ENCODE peak calls at places on chromosome 17, in four cellular contexts. Q is PC-3, N is uterus, B is fibroblast of lung. I is an unnamed sample.

GRCh38 chr17:64499805-64500486 is 3.1 kb upstream of the POLG2 start:
- DNase-seq in Q (peak), N (no peak), B (peak), I (no peak)

GRCh38 chr17:15947331-15947730 is 2.4 kb downstream of the ADORA2B start:
- DNase-seq in Q (peak), N (no peak), B (peak), I (no peak)

GRCh38 chr17:74833501-74834361 is 26.0 kb downstream of the GRIN2C start:
- DNase-seq in Q (peak), N (no peak), B (peak), I (no peak)

GRCh38 chr17:75267146-75267402 is 4.0 kb downstream of the MIF4GD start:
- DNase-seq in Q (no peak), N (no peak), B (no peak), I (no peak)

GRCh38 chr17:82984751-82985435 is 94.5 kb upstream of the METRNL start:
- DNase-seq in Q (peak), N (no peak), B (peak), I (no peak)

GRCh38 chr17:8480011-8480976 is 44.6 kb downstream of the NDEL1 start:
- DNase-seq in Q (no peak), N (no peak), B (no peak), I (no peak)

GRCh38 chr17:43636446-43636845 is 25.3 kb downstream of the MEOX1 start:
- DNase-seq in Q (no peak), N (no peak), B (no peak), I (no peak)

GRCh38 chr17:19345486-19346350 is 16.8 kb downstream of the B9D1 start:
- DNase-seq in Q (no peak), N (peak), B (no peak), I (no peak)

GRCh38 chr17:36869856-36870617 is 67.2 kb upstream of the LHX1 start:
- DNase-seq in Q (no peak), N (no peak), B (peak), I (no peak)

GRCh38 chr17:78127240-78127887 is 1.2 kb downstream of the TMC6 start:
- DNase-seq in Q (peak), N (no peak), B (no peak), I (peak)

GRCh38 chr17:68460715-68461114 is 3.4 kb upstream of the WIPI1 start:
- DNase-seq in Q (no peak), N (no peak), B (no peak), I (no peak)

GRCh38 chr17:66296289-66296725 is 6.1 kb upstream of the PRKCA start:
- DNase-seq in Q (no peak), N (no peak), B (no peak), I (no peak)

GRCh38 chr17:65749479-65749878 is 188.0 kb upstream of the AXIN2 start:
- DNase-seq in Q (peak), N (no peak), B (peak), I (no peak)

GRCh38 chr17:36641877-36642845 is 40.8 kb downstream of the MRM1 start:
- DNase-seq in Q (no peak), N (no peak), B (no peak), I (no peak)

GRCh38 chr17:81832608-81833159 is 407 bp downstream of the MCRIP1 start:
- DNase-seq in Q (no peak), N (no peak), B (peak), I (no peak)

GRCh38 chr17:80114758-80115157 is 13.4 kb downstream of the GAA start:
- DNase-seq in Q (no peak), N (no peak), B (no peak), I (no peak)

GRCh38 chr17:40364121-40364861 is at the start of gene GJD3:
- DNase-seq in Q (no peak), N (no peak), B (no peak), I (no peak)

GRCh38 chr17:78442648-78443128 is 64.2 kb downstream of the PGS1 start:
- DNase-seq in Q (no peak), N (peak), B (no peak), I (no peak)

GRCh38 chr17:18005496-18005895 is 32.8 kb downstream of the DRC3 start:
- DNase-seq in Q (peak), N (no peak), B (no peak), I (no peak)

GRCh38 chr17:40093005-40093579 is 7.3 kb downstream of the NR1D1 start:
- DNase-seq in Q (no peak), N (no peak), B (no peak), I (no peak)

GRCh38 chr17:82334622-82335394 is 1.2 kb upstream of the SECTM1 start:
- DNase-seq in Q (peak), N (no peak), B (no peak), I (no peak)

GRCh38 chr17:82787081-82787848 is 35.4 kb downstream of the TBCD start:
- DNase-seq in Q (no peak), N (no peak), B (peak), I (peak)

GRCh38 chr17:38728290-38728831 is 1.8 kb upstream of the CISD3 start:
- DNase-seq in Q (no peak), N (no peak), B (no peak), I (no peak)

GRCh38 chr17:10205549-10206185 is 7.3 kb upstream of the GAS7 start:
- DNase-seq in Q (no peak), N (no peak), B (no peak), I (no peak)

GRCh38 chr17:21677911-21678310 is 14.4 kb upstream of the KCNJ18 start:
- DNase-seq in Q (no peak), N (no peak), B (no peak), I (no peak)

GRCh38 chr17:40949406-40949805 is 12.0 kb upstream of the KRT23 start:
- DNase-seq in Q (no peak), N (no peak), B (no peak), I (no peak)

GRCh38 chr17:4331614-4332013 is 34.9 kb downstream of the UBE2G1 start:
- DNase-seq in Q (no peak), N (no peak), B (no peak), I (no peak)

GRCh38 chr17:49739662-49740271 is 24.2 kb downstream of the FAM117A start:
- DNase-seq in Q (no peak), N (peak), B (no peak), I (peak)

GRCh38 chr17:82394296-82394695 is 22.7 kb downstream of the UTS2R start:
- DNase-seq in Q (no peak), N (no peak), B (no peak), I (no peak)

GRCh38 chr17:6494239-6494941 is 50.1 kb downstream of the PIMREG start:
- DNase-seq in Q (no peak), N (no peak), B (peak), I (no peak)

GRCh38 chr17:61361084-61361483 is 38.6 kb upstream of the TBX2 start:
- DNase-seq in Q (peak), N (no peak), B (peak), I (no peak)

GRCh38 chr17:12613566-12613965 is 52.1 kb upstream of the MYOCD start:
- DNase-seq in Q (no peak), N (no peak), B (peak), I (no peak)

GRCh38 chr17:29379084-29379811 is 10.9 kb upstream of the TAOK1 start:
- DNase-seq in Q (no peak), N (no peak), B (no peak), I (no peak)

GRCh38 chr17:82972836-82973372 is 106.5 kb upstream of the METRNL start:
- DNase-seq in Q (no peak), N (no peak), B (no peak), I (no peak)

GRCh38 chr17:8445536-8445935 is 9.9 kb downstream of the NDEL1 start:
- DNase-seq in Q (no peak), N (no peak), B (no peak), I (no peak)

GRCh38 chr17:72182256-72182890 is 61.6 kb downstream of the SOX9 start:
- DNase-seq in Q (peak), N (no peak), B (no peak), I (no peak)

GRCh38 chr17:82007228-82007494 is 15.5 kb downstream of the CENPX start:
- DNase-seq in Q (no peak), N (no peak), B (no peak), I (no peak)

GRCh38 chr17:80832266-80832676 is 159.4 kb upstream of the CHMP6 start:
- DNase-seq in Q (peak), N (peak), B (peak), I (peak)

GRCh38 chr17:73278465-73279453 is 17.1 kb upstream of the CPSF4L start:
- DNase-seq in Q (peak), N (peak), B (peak), I (no peak)

GRCh38 chr17:73278049-73278464 is 16.4 kb upstream of the CPSF4L start:
- DNase-seq in Q (no peak), N (peak), B (no peak), I (no peak)

GRCh38 chr17:73271078-73271477 is 9.4 kb upstream of the CPSF4L start:
- DNase-seq in Q (no peak), N (no peak), B (no peak), I (no peak)

GRCh38 chr17:73272906-73273218 is 11.2 kb upstream of the CPSF4L start:
- DNase-seq in Q (no peak), N (no peak), B (no peak), I (peak)

GRCh38 chr17:73274490-73274889 is 12.8 kb upstream of the CPSF4L start:
- DNase-seq in Q (no peak), N (no peak), B (no peak), I (no peak)
- H3K27ac ChIP-seq in Q (no peak), N (no peak), B (no peak), I (no peak)

DNA sequence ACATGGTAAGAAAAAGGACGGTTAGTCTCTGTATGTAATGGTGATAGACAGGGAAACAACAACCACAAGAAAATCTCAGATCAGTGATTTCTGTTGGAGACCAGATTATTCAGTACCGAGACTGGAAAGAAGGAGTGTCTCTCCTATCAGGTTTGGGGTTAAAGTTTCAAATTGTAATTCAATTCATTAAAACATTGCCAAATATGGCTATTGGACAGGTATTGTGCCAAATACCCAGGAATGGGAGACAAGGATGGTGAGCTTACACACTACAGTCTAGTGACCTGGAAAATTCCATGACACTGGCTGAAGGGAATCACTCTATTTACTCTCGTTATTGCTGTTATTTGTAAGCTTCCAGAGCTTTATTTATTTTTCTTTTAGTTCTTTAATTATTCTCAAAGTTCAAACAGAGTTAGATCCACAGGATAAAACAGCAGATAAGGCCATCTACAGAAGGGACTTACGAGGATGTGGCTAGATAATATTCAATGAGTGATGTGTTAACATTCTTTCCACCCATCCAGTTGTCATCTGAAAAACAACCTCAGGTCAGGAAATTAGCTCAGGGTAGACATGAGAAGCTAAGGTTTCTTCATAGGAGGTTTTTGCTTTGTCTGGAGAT is 25.1 kb upstream of the MMD start:
- DNase-seq in Q (no peak), N (no peak), B (no peak), I (no peak)
- H3K27ac ChIP-seq in Q (no peak), N (no peak), B (no peak), I (no peak)

GRCh38 chr17:56676807-56677206 is 83.3 kb downstream of the NOG start:
- DNase-seq in Q (peak), N (no peak), B (no peak), I (no peak)
- H3K27ac ChIP-seq in Q (no peak), N (no peak), B (no peak), I (no peak)

DNA sequence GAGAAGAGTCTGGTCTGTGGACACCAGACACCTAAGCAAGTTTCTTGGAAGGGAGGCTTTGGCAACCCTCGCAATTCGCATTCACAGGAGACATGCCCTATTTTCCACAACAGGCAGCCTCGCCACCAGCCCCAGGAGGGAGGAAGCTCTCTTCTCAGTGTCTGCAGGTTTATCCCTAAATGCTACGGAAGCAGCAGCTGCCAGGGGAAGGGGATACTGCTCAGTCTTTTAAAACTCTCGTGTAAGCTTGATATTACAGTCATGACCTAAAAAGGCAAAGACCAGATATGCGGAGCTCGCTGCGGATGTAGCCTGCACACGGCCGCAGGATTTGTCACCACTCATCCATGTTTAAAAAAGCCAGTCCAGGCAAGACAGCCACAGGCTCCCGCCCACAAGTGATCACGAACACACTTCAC is 159.2 kb upstream of the RPH3AL start:
- DNase-seq in Q (no peak), N (no peak), B (peak), I (no peak)
- H3K27ac ChIP-seq in Q (no peak), N (peak), B (peak), I (no peak)

GRCh38 chr17:63476494-63476856 is 386 bp upstream of the ACE start:
- DNase-seq in Q (peak), N (no peak), B (peak), I (no peak)
- H3K27ac ChIP-seq in Q (no peak), N (peak), B (no peak), I (no peak)

DNA sequence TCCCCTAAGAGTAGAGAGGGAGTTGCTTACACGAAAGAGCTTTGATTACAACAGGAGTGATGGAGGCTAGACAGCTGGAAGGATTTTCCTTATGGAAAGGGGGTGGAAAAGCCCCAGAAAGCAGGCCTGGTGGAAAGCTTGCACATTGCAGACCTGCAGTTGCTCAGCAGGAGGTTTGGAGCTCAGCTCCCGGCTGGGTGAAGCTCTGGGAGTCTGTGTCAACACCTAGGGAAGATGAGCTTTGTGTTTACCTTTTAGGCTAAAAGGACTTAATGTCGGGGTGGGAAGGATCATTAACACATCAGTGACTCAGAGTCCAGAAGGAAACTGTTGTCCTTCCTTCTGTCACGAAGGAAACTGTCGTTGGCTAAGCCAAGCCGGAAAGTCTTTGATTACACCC is 48.1 kb downstream of the RAP1GAP2 start:
- DNase-seq in Q (peak), N (no peak), B (no peak), I (no peak)
- H3K27ac ChIP-seq in Q (no peak), N (no peak), B (no peak), I (no peak)

GRCh38 chr17:27873211-27873610 is 20.0 kb downstream of the LYRM9 start:
- DNase-seq in Q (no peak), N (no peak), B (no peak), I (no peak)
- H3K27ac ChIP-seq in Q (no peak), N (no peak), B (no peak), I (no peak)